ENCODE peak calls at places on chromosome 5, in five cellular contexts. H, A, T, X and I are unnamed samples.

GRCh38 chr5:95284512-95285405 is at the start of gene MCTP1:
- DNase-seq in T (peak), A (peak), X (peak), H (no peak), I (no peak)

GRCh38 chr5:61467766-61468482 is 135.9 kb downstream of the ZSWIM6 start:
- DNase-seq in A (peak), T (peak), X (no peak), H (no peak), I (no peak)

GRCh38 chr5:6601271-6601670 is 31.6 kb downstream of the NSUN2 start:
- DNase-seq in X (no peak), A (no peak), T (no peak), H (no peak), I (no peak)

GRCh38 chr5:83471405-83472212 is at the start of gene VCAN:
- DNase-seq in H (peak), T (peak), X (peak), A (peak), I (no peak)

GRCh38 chr5:10987881-10988504 is 227.0 kb upstream of the DAP start:
- DNase-seq in A (no peak), H (no peak), X (peak), T (peak), I (peak)

GRCh38 chr5:95973793-95974325 is 12.2 kb upstream of the ELL2 start:
- DNase-seq in A (peak), H (peak), X (no peak), T (peak), I (peak)

GRCh38 chr5:32339198-32339597 is 26.5 kb upstream of the MTMR12 start:
- DNase-seq in H (no peak), X (no peak), A (peak), T (peak), I (no peak)

GRCh38 chr5:65338606-65339151 is 143.0 kb downstream of the ADAMTS6 start:
- DNase-seq in X (no peak), H (no peak), T (no peak), A (peak), I (no peak)

GRCh38 chr5:38538161-38538560 is 18.3 kb downstream of the LIFR start:
- DNase-seq in T (no peak), X (no peak), H (no peak), A (no peak), I (no peak)

GRCh38 chr5:97412959-97413358 is 229.9 kb upstream of the RIOK2 start:
- DNase-seq in X (no peak), A (no peak), H (no peak), T (no peak), I (no peak)

GRCh38 chr5:55897206-55897894 is 46.2 kb downstream of the IL31RA start:
- DNase-seq in H (no peak), X (no peak), A (no peak), T (peak), I (no peak)

GRCh38 chr5:163571755-163572154 is 66.3 kb downstream of the MAT2B start:
- DNase-seq in H (peak), A (peak), X (peak), T (peak), I (no peak)

GRCh38 chr5:110738503-110738811 is 350 bp upstream of the SLC25A46 start:
- DNase-seq in X (peak), A (no peak), T (no peak), H (no peak), I (no peak)

GRCh38 chr5:85205430-85205829 is 820.8 kb upstream of the EDIL3 start:
- DNase-seq in T (no peak), X (no peak), H (no peak), A (no peak), I (no peak)

GRCh38 chr5:129384736-129385135 is 75.4 kb upstream of the ADAMTS19 start:
- DNase-seq in X (no peak), T (no peak), A (peak), H (no peak), I (no peak)

GRCh38 chr5:96584712-96585111 is 77.5 kb upstream of the CAST start:
- DNase-seq in A (no peak), T (no peak), X (no peak), H (no peak), I (no peak)

GRCh38 chr5:158635565-158635964 is 464.2 kb downstream of the EBF1 start:
- DNase-seq in T (no peak), X (no peak), A (no peak), H (no peak), I (no peak)

GRCh38 chr5:51684794-51685355 is 301.6 kb downstream of the ISL1 start:
- DNase-seq in T (no peak), A (no peak), X (no peak), H (no peak), I (no peak)

GRCh38 chr5:40477856-40478546 is 201.7 kb upstream of the PTGER4 start:
- DNase-seq in T (no peak), A (peak), X (peak), H (no peak), I (no peak)

GRCh38 chr5:6632324-6632930 is 417 bp downstream of the NSUN2 start:
- DNase-seq in A (no peak), X (no peak), T (peak), H (no peak), I (no peak)

GRCh38 chr5:25618821-25619220 is 974.0 kb upstream of the CDH10 start:
- DNase-seq in X (no peak), T (no peak), H (no peak), A (no peak), I (no peak)

GRCh38 chr5:58382131-58382534 is 77.8 kb downstream of the PLK2 start:
- DNase-seq in A (no peak), X (no peak), H (no peak), T (no peak), I (no peak)

GRCh38 chr5:74903165-74903787 is 37.1 kb upstream of the FAM169A start:
- DNase-seq in H (no peak), X (no peak), A (no peak), T (peak), I (no peak)

GRCh38 chr5:163861670-163862069 is 356.3 kb downstream of the MAT2B start:
- DNase-seq in A (no peak), H (no peak), X (no peak), T (no peak), I (no peak)

GRCh38 chr5:158970569-158971014 is 129.1 kb downstream of the EBF1 start:
- DNase-seq in X (no peak), H (no peak), T (no peak), A (peak), I (no peak)

GRCh38 chr5:172725273-172725672 is 45.7 kb downstream of the DUSP1 start:
- DNase-seq in H (no peak), T (no peak), A (no peak), X (no peak), I (no peak)

GRCh38 chr5:102600964-102601363 is 102.2 kb upstream of the SLCO6A1 start:
- DNase-seq in X (no peak), T (peak), A (peak), H (no peak), I (no peak)

GRCh38 chr5:101977729-101978345 is 318.2 kb downstream of the SLCO4C1 start:
- DNase-seq in T (peak), A (peak), H (peak), X (peak), I (no peak)

GRCh38 chr5:136636001-136636400 is 270.7 kb upstream of the TRPC7 start:
- DNase-seq in X (no peak), A (no peak), T (no peak), H (no peak), I (no peak)

GRCh38 chr5:37926732-37927131 is 86.9 kb upstream of the GDNF start:
- DNase-seq in X (no peak), H (no peak), T (peak), A (no peak), I (no peak)

GRCh38 chr5:93967923-93968322 is 226.5 kb upstream of the POU5F2 start:
- DNase-seq in A (no peak), X (no peak), T (peak), H (no peak), I (no peak)

GRCh38 chr5:10522224-10522611 is 41.7 kb upstream of the ANKRD33B start:
- DNase-seq in X (no peak), T (no peak), H (no peak), A (no peak), I (no peak)

GRCh38 chr5:19519448-19519847 is 468.6 kb downstream of the CDH18 start:
- DNase-seq in H (no peak), A (no peak), X (no peak), T (no peak), I (no peak)

GRCh38 chr5:139543423-139543991 is 17.6 kb upstream of the UBE2D2 start:
- DNase-seq in H (no peak), T (peak), X (no peak), A (peak), I (no peak)

GRCh38 chr5:132877938-132878337 is 4.5 kb downstream of the LEAP2 start:
- DNase-seq in X (no peak), T (peak), H (no peak), A (peak), I (no peak)

GRCh38 chr5:27494845-27495244 is 456.5 kb upstream of the CDH9 start:
- DNase-seq in T (peak), A (peak), X (no peak), H (no peak), I (no peak)

GRCh38 chr5:51384281-51384840 is 1.1 kb downstream of the ISL1 start:
- DNase-seq in H (no peak), T (no peak), A (no peak), X (no peak), I (no peak)

GRCh38 chr5:141909212-141909611 is 14.5 kb upstream of the DELE1 start:
- DNase-seq in X (no peak), H (no peak), T (no peak), A (no peak), I (no peak)
- H3K4me3 ChIP-seq in X (no peak), H (no peak), T (no peak), A (no peak), I (no peak)

GRCh38 chr5:76083555-76084495 is 642 bp downstream of the SV2C start:
- DNase-seq in T (no peak), H (no peak), X (no peak), A (no peak), I (no peak)

GRCh38 chr5:76082790-76083554 is at the start of gene SV2C:
- DNase-seq in H (no peak), T (peak), X (no peak), A (peak), I (no peak)

GRCh38 chr5:76085286-76085579 is 2.0 kb downstream of the SV2C start:
- DNase-seq in A (no peak), X (no peak), T (no peak), H (no peak), I (no peak)

GRCh38 chr5:76084496-76085285 is 1.5 kb downstream of the SV2C start:
- DNase-seq in T (no peak), H (no peak), X (no peak), A (no peak), I (no peak)

GRCh38 chr5:76081811-76082783 is 1.1 kb upstream of the SV2C start:
- DNase-seq in T (no peak), A (no peak), H (no peak), X (no peak), I (no peak)
- H3K4me3 ChIP-seq in T (no peak), A (no peak), H (no peak), X (no peak), I (no peak)

GRCh38 chr5:169635933-169636332 is 1.1 kb upstream of the DOCK2 start:
- DNase-seq in T (no peak), A (no peak), H (no peak), X (no peak), I (no peak)

GRCh38 chr5:169636477-169637084 is 494 bp upstream of the DOCK2 start:
- DNase-seq in H (no peak), A (no peak), X (no peak), T (no peak), I (no peak)

GRCh38 chr5:169634606-169635005 is 2.5 kb upstream of the DOCK2 start:
- DNase-seq in T (no peak), H (no peak), X (no peak), A (no peak), I (no peak)

GRCh38 chr5:169637856-169638190 is 748 bp downstream of the DOCK2 start:
- DNase-seq in A (no peak), T (no peak), H (no peak), X (no peak), I (peak)

GRCh38 chr5:169637085-169637855 is at the start of gene DOCK2:
- DNase-seq in H (no peak), X (no peak), T (no peak), A (no peak), I (peak)
- H3K4me3 ChIP-seq in H (peak), X (peak), T (peak), A (peak), I (peak)

DNA sequence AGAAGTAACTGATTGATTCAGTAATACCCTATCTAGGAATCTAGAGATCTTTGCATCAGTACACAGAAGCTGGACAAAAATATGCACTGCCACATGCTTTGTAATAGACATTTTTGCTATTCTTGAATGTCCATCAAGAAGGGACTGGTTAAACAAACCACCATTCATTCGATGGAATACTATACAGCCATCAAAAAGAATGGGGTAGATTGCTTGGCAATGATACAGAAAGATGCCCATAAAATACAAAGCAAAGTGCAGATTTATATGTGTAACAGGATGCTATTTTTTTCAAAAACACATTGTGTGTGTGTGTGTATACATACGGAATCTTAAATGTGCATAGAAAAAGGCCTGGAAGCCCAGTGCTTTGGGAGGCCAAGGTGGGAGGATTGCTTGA is 7.6 kb downstream of the TNIP1 start:
- DNase-seq in A (no peak), H (no peak), X (no peak), T (no peak), I (no peak)
- H3K4me3 ChIP-seq in A (no peak), H (no peak), X (no peak), T (no peak), I (no peak)

GRCh38 chr5:73122875-73123810 is 2.8 kb downstream of the TMEM171 start:
- DNase-seq in A (peak), H (no peak), T (peak), X (no peak), I (no peak)
- H3K4me3 ChIP-seq in A (no peak), H (no peak), T (no peak), X (no peak), I (no peak)

GRCh38 chr5:112348387-112348786 is 70.7 kb downstream of the EPB41L4A start:
- DNase-seq in X (no peak), H (no peak), T (no peak), A (no peak), I (no peak)

GRCh38 chr5:112353678-112354077 is 65.4 kb downstream of the EPB41L4A start:
- DNase-seq in X (no peak), T (no peak), H (no peak), A (no peak), I (no peak)

GRCh38 chr5:112348915-112349314 is 70.2 kb downstream of the EPB41L4A start:
- DNase-seq in H (no peak), A (no peak), X (no peak), T (no peak), I (no peak)

GRCh38 chr5:112350626-112351025 is 68.5 kb downstream of the EPB41L4A start:
- DNase-seq in A (no peak), X (no peak), T (no peak), H (no peak), I (no peak)

GRCh38 chr5:112351225-112351624 is 67.9 kb downstream of the EPB41L4A start:
- DNase-seq in H (no peak), T (no peak), A (no peak), X (peak), I (no peak)
- H3K4me3 ChIP-seq in H (no peak), T (no peak), A (no peak), X (no peak), I (no peak)

GRCh38 chr5:150217874-150218692 is 28.2 kb downstream of the SLC6A7 start:
- DNase-seq in H (peak), X (peak), A (peak), T (peak), I (peak)
- H3K4me3 ChIP-seq in H (no peak), X (no peak), A (no peak), T (no peak), I (no peak)

DNA sequence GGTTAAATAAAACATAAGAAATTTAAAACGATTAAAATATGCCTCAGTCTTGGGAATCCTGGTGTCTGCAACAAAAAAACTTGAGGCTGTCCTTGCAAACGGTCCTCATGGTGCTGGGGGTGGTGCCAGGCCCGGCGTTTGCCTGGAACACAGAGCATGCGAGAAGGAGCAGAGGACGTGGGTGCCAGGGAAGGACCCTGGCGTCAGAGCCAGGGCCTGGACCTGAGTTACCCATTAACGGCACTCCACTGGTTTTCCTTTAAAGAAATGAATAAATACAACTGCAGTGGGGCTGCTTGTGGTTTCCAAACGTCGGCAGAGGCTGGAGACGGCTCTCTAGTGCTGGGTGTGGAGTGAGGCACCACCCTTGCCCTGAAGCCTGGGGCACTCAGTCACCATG is at the start of gene SLC6A18:
- DNase-seq in T (no peak), A (no peak), X (no peak), H (no peak), I (no peak)
- H3K4me3 ChIP-seq in T (no peak), A (no peak), X (no peak), H (no peak), I (no peak)

GRCh38 chr5:148808864-148809642 is 17.4 kb upstream of the ADRB2 start:
- DNase-seq in H (no peak), T (no peak), X (no peak), A (no peak), I (no peak)
- H3K4me3 ChIP-seq in H (no peak), T (no peak), X (no peak), A (no peak), I (no peak)